ENCODE peak calls at places on chromosomes 3 and 15, in four cellular contexts. One of them, this sample, is unnamed.
A peak's percentile ranks its signal among the peaks of the same experiment; 100 is the strongest.

GRCh38 chr3:36132214-36132613 is 248.1 kb upstream of the STAC start:
- DNase-seq in astrocyte of the spinal cord: no peak
- DNase-seq in lower lobe of right lung: no peak
- DNase-seq in heart left ventricle: no peak
- DNase-seq in this sample: no peak

GRCh38 chr15:49628379-49628778 is 7.5 kb downstream of the DTWD1 start:
- DNase-seq in lower lobe of right lung: no peak
- DNase-seq in astrocyte of the spinal cord: no peak
- DNase-seq in heart left ventricle: no peak
- DNase-seq in this sample: no peak

GRCh38 chr3:46883252-46884185 is 6.0 kb downstream of the PTH1R start:
- DNase-seq in heart left ventricle: no peak
- DNase-seq in lower lobe of right lung: no peak
- DNase-seq in astrocyte of the spinal cord: no peak
- DNase-seq in this sample: no peak

GRCh38 chr3:72625616-72626337 is 222.5 kb downstream of the SHQ1 start:
- DNase-seq in heart left ventricle: no peak
- DNase-seq in lower lobe of right lung: no peak
- DNase-seq in astrocyte of the spinal cord: no peak
- DNase-seq in this sample: no peak

GRCh38 chr3:16399473-16399872 is 114.0 kb downstream of the RFTN1 start:
- DNase-seq in heart left ventricle: no peak
- DNase-seq in lower lobe of right lung: no peak
- DNase-seq in astrocyte of the spinal cord: peak; percentile 76
- DNase-seq in this sample: no peak

GRCh38 chr3:132972333-132972732 is 65.9 kb upstream of the TMEM108 start:
- DNase-seq in heart left ventricle: no peak
- DNase-seq in astrocyte of the spinal cord: peak; percentile 31
- DNase-seq in lower lobe of right lung: no peak
- DNase-seq in this sample: peak; percentile 16

GRCh38 chr3:183664913-183665381 is 29.5 kb downstream of the KLHL24 start:
- DNase-seq in astrocyte of the spinal cord: peak; percentile 97
- DNase-seq in lower lobe of right lung: no peak
- DNase-seq in heart left ventricle: no peak
- DNase-seq in this sample: peak; percentile 93

GRCh38 chr3:181493423-181493822 is 218.3 kb upstream of the SOX2 start:
- DNase-seq in astrocyte of the spinal cord: peak; percentile 71
- DNase-seq in heart left ventricle: no peak
- DNase-seq in lower lobe of right lung: no peak
- DNase-seq in this sample: peak; percentile 0

GRCh38 chr3:38805765-38806386 is 10.1 kb downstream of the SCN10A start:
- DNase-seq in astrocyte of the spinal cord: peak; percentile 76
- DNase-seq in lower lobe of right lung: no peak
- DNase-seq in heart left ventricle: no peak
- DNase-seq in this sample: no peak

GRCh38 chr15:67066041-67067021 is 929 bp downstream of the SMAD3 start:
- DNase-seq in heart left ventricle: no peak
- DNase-seq in astrocyte of the spinal cord: no peak
- DNase-seq in lower lobe of right lung: no peak
- DNase-seq in this sample: no peak

GRCh38 chr3:9395570-9396300 is 1.7 kb upstream of the SETD5 start:
- DNase-seq in lower lobe of right lung: no peak
- DNase-seq in astrocyte of the spinal cord: no peak
- DNase-seq in heart left ventricle: no peak
- DNase-seq in this sample: no peak

GRCh38 chr3:39910828-39911464 is 101.5 kb downstream of the MYRIP start:
- DNase-seq in lower lobe of right lung: no peak
- DNase-seq in astrocyte of the spinal cord: peak; percentile 70
- DNase-seq in heart left ventricle: no peak
- DNase-seq in this sample: no peak

GRCh38 chr15:64009798-64010241 is 36.5 kb downstream of the DAPK2 start:
- DNase-seq in heart left ventricle: no peak
- DNase-seq in lower lobe of right lung: no peak
- DNase-seq in astrocyte of the spinal cord: peak; percentile 25
- DNase-seq in this sample: no peak

GRCh38 chr3:79618883-79619282 is 148.9 kb downstream of the ROBO1 start:
- DNase-seq in astrocyte of the spinal cord: no peak
- DNase-seq in lower lobe of right lung: no peak
- DNase-seq in heart left ventricle: no peak
- DNase-seq in this sample: no peak

GRCh38 chr15:20341901-20342605 is 199.5 kb downstream of the GOLGA6L6 start:
- DNase-seq in heart left ventricle: peak; percentile 98
- DNase-seq in astrocyte of the spinal cord: no peak
- DNase-seq in lower lobe of right lung: peak; percentile 90
- DNase-seq in this sample: no peak

GRCh38 chr3:43503067-43503728 is 118.6 kb downstream of the ANO10 start:
- DNase-seq in heart left ventricle: no peak
- DNase-seq in lower lobe of right lung: no peak
- DNase-seq in astrocyte of the spinal cord: peak; percentile 57
- DNase-seq in this sample: no peak

GRCh38 chr15:45128971-45129639 is 574 bp downstream of the DUOXA1 start:
- DNase-seq in heart left ventricle: no peak
- DNase-seq in astrocyte of the spinal cord: no peak
- DNase-seq in lower lobe of right lung: peak; percentile 64
- DNase-seq in this sample: no peak

GRCh38 chr15:71079208-71080044 is 35.8 kb upstream of the THSD4 start:
- DNase-seq in astrocyte of the spinal cord: peak; percentile 78
- DNase-seq in lower lobe of right lung: no peak
- DNase-seq in heart left ventricle: no peak
- DNase-seq in this sample: no peak

GRCh38 chr3:99721633-99722007 is 83.2 kb downstream of the COL8A1 start:
- DNase-seq in heart left ventricle: no peak
- DNase-seq in lower lobe of right lung: no peak
- DNase-seq in astrocyte of the spinal cord: peak; percentile 75
- DNase-seq in this sample: no peak

GRCh38 chr3:41681479-41681878 is 280.4 kb downstream of the ULK4 start:
- DNase-seq in heart left ventricle: no peak
- DNase-seq in lower lobe of right lung: no peak
- DNase-seq in astrocyte of the spinal cord: peak; percentile 98
- DNase-seq in this sample: peak; percentile 96

GRCh38 chr3:126292318-126293070 is 64.7 kb downstream of the KLF15 start:
- DNase-seq in lower lobe of right lung: no peak
- DNase-seq in astrocyte of the spinal cord: no peak
- DNase-seq in heart left ventricle: peak; percentile 15
- DNase-seq in this sample: no peak

GRCh38 chr3:15682766-15683165 is 81.2 kb downstream of the BTD start:
- DNase-seq in astrocyte of the spinal cord: no peak
- DNase-seq in lower lobe of right lung: no peak
- DNase-seq in heart left ventricle: no peak
- DNase-seq in this sample: peak; percentile 45

GRCh38 chr15:81940467-81941451 is 105.1 kb downstream of the MEX3B start:
- DNase-seq in lower lobe of right lung: no peak
- DNase-seq in astrocyte of the spinal cord: peak; percentile 50
- DNase-seq in heart left ventricle: no peak
- DNase-seq in this sample: peak; percentile 88

GRCh38 chr15:40257656-40258450 is 19.0 kb downstream of the PAK6 start:
- DNase-seq in astrocyte of the spinal cord: peak; percentile 43
- DNase-seq in heart left ventricle: no peak
- DNase-seq in lower lobe of right lung: no peak
- DNase-seq in this sample: no peak

GRCh38 chr3:13484861-13485590 is 4.9 kb downstream of the HDAC11 start:
- DNase-seq in heart left ventricle: peak; percentile 87
- DNase-seq in lower lobe of right lung: peak; percentile 88
- DNase-seq in astrocyte of the spinal cord: peak; percentile 46
- DNase-seq in this sample: no peak

GRCh38 chr3:156360992-156361391 is 193.9 kb downstream of the SSR3 start:
- DNase-seq in heart left ventricle: no peak
- DNase-seq in astrocyte of the spinal cord: no peak
- DNase-seq in lower lobe of right lung: no peak
- DNase-seq in this sample: no peak

GRCh38 chr3:30894521-30895289 is at the start of gene GADL1:
- DNase-seq in astrocyte of the spinal cord: peak; percentile 15
- DNase-seq in lower lobe of right lung: peak; percentile 63
- DNase-seq in heart left ventricle: peak; percentile 55
- DNase-seq in this sample: no peak

GRCh38 chr3:195133462-195133861 is 137.5 kb downstream of the XXYLT1 start:
- DNase-seq in heart left ventricle: no peak
- DNase-seq in astrocyte of the spinal cord: peak; percentile 86
- DNase-seq in lower lobe of right lung: no peak
- DNase-seq in this sample: no peak

GRCh38 chr3:182500294-182500693 is 293.0 kb upstream of the ATP11B start:
- DNase-seq in lower lobe of right lung: no peak
- DNase-seq in heart left ventricle: no peak
- DNase-seq in astrocyte of the spinal cord: no peak
- DNase-seq in this sample: no peak

GRCh38 chr15:79381593-79381992 is 50.5 kb upstream of the MINAR1 start:
- DNase-seq in astrocyte of the spinal cord: no peak
- DNase-seq in lower lobe of right lung: no peak
- DNase-seq in heart left ventricle: no peak
- DNase-seq in this sample: no peak

GRCh38 chr15:57160823-57161560 is 215.3 kb upstream of the CGNL1 start:
- DNase-seq in astrocyte of the spinal cord: no peak
- DNase-seq in lower lobe of right lung: no peak
- DNase-seq in heart left ventricle: no peak
- DNase-seq in this sample: peak; percentile 73

GRCh38 chr3:31522152-31522551 is 10.6 kb upstream of the STT3B start:
- DNase-seq in lower lobe of right lung: no peak
- DNase-seq in astrocyte of the spinal cord: no peak
- DNase-seq in heart left ventricle: no peak
- DNase-seq in this sample: no peak

GRCh38 chr3:150744041-150745026 is 18.6 kb downstream of the SIAH2 start:
- DNase-seq in astrocyte of the spinal cord: no peak
- DNase-seq in heart left ventricle: no peak
- DNase-seq in lower lobe of right lung: no peak
- DNase-seq in this sample: no peak
- H3K4me3 ChIP-seq in astrocyte of the spinal cord: no peak overlapping the region
- H3K4me3 ChIP-seq in heart left ventricle: no peak overlapping the region
- H3K4me3 ChIP-seq in lower lobe of right lung: no peak overlapping the region
- H3K4me3 ChIP-seq in this sample: no peak overlapping the region

DNA sequence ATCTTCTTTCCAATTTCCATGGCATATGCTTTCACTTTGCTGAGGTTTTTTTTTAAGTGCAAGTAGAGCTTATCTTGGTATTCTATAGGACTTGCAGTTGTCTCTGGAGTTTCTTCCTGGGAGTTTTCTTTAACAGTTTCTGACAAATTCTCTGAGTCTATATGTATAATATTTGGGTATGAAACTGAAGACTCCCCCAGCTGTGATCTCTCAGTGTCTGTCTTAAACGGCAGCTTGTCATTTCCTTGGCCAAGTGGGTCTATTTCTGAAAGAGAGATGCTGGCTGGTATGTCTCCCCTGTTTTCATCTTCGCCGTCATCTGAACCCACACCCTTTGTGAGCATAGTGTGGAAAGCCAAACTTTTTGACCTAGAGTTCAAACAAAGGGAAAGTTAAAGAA is 73.3 kb upstream of the PTX3 start:
- DNase-seq in lower lobe of right lung: no peak
- DNase-seq in astrocyte of the spinal cord: no peak
- DNase-seq in heart left ventricle: no peak
- DNase-seq in this sample: no peak
- H3K4me3 ChIP-seq in lower lobe of right lung: no peak overlapping the region
- H3K4me3 ChIP-seq in astrocyte of the spinal cord: no peak overlapping the region
- H3K4me3 ChIP-seq in heart left ventricle: no peak overlapping the region
- H3K4me3 ChIP-seq in this sample: no peak overlapping the region

GRCh38 chr3:11157406-11157805 is 3.1 kb downstream of the HRH1 start:
- DNase-seq in heart left ventricle: no peak
- DNase-seq in lower lobe of right lung: no peak
- DNase-seq in astrocyte of the spinal cord: no peak
- DNase-seq in this sample: no peak

GRCh38 chr3:11156026-11156410 is 1.7 kb downstream of the HRH1 start:
- DNase-seq in astrocyte of the spinal cord: no peak
- DNase-seq in heart left ventricle: no peak
- DNase-seq in lower lobe of right lung: no peak
- DNase-seq in this sample: no peak

GRCh38 chr3:11155341-11156025 is 1.2 kb downstream of the HRH1 start:
- DNase-seq in astrocyte of the spinal cord: peak; percentile 88
- DNase-seq in lower lobe of right lung: peak; percentile 64
- DNase-seq in heart left ventricle: peak; percentile 74
- DNase-seq in this sample: no peak

GRCh38 chr3:11154953-11155325 is 646 bp downstream of the HRH1 start:
- DNase-seq in lower lobe of right lung: no peak
- DNase-seq in heart left ventricle: no peak
- DNase-seq in astrocyte of the spinal cord: peak; percentile 48
- DNase-seq in this sample: no peak

DNA sequence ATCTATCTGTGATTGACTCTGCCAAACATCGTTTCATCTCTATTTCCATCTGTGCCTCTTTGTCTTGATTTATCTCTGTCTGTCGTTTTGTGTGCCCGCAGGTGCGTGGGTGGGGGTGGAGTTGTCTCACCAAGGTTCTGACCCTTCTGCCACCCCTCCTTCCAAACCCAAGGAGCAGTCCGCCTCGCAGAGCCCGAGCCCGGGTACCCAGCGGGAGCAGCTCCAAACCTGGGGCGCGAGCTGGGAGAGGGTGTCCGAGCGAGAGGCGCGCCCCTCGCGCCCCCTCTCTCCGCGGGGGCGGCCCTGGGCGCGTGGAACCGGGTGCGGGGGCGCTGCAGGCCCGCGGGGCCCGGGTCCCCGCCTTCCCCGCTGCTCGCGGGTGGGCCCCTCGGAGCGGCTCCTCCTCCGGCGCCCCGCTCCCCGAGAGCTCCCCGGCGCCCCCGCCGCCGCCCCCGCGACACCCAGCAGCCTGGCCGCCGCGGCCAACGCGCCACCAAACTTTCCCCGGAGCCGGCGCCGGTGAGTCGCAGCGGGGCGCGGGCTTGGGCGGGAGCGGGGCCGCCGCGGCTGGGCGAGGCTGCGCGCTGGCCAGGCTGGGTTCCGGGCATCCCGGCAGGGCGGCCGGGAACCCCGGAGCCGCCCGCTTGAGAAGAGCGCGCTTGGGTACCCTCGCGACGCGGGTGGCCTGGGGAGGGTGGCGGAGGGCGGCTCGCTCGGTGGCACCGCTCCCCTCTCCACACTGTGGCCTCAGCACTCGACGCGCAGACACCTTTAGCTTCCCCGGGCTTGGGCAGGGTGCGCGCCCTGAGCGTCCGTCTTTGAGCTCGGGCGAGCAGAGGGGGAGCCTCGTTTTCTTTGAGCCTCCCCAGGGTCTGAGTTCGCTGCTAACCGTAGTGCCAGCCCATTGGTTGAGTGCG is at the start of gene HRH1:
- DNase-seq in heart left ventricle: no peak
- DNase-seq in astrocyte of the spinal cord: peak; percentile 40
- DNase-seq in lower lobe of right lung: no peak
- DNase-seq in this sample: no peak
- H3K4me3 ChIP-seq in heart left ventricle: peak within 1 kb of the TSS; percentile 66
- H3K4me3 ChIP-seq in astrocyte of the spinal cord: peak within 1 kb of the TSS; percentile 74
- H3K4me3 ChIP-seq in lower lobe of right lung: peak within 1 kb of the TSS; percentile 63
- H3K4me3 ChIP-seq in this sample: peak within 1 kb of the TSS; percentile 80

DNA sequence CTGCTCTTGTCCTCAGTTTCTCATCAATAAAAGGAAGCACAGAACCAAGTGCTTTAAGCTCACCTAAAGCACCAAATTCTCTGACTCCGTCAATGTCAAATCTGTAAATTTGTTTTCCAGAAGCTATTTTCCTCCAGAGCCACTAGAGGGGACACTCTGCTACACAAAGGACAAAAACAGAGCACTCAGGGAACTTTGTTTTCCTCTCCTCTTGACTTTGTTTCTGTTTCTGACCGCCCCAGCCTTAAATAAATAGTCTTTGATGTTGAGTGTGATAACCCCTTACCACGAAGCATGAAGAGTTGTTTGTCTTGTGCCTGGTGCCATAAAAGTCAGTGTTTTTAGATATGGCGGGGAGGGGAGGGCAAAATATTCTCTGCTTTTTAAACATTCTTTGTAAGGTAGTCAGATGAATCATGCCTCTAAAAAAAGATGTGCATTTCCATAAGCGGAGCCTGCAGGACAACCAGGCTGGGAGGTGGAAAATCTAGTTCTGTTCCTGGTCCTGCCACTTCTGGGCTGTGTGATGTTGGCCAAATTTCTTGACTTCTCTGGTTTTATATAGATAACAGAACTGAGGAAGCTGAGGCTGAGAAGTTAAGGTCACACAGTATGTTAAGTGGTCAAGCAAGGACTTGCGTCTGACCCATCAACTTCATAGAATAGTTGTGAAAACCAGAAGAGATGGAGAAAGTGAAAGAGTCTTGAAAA is 7.3 kb upstream of the ZBTB38 start:
- DNase-seq in astrocyte of the spinal cord: peak; percentile 93
- DNase-seq in heart left ventricle: no peak
- DNase-seq in lower lobe of right lung: no peak
- DNase-seq in this sample: peak; percentile 87
- H3K4me3 ChIP-seq in astrocyte of the spinal cord: no peak overlapping the region
- H3K4me3 ChIP-seq in heart left ventricle: no peak overlapping the region
- H3K4me3 ChIP-seq in lower lobe of right lung: peak overlapping the region; percentile 20
- H3K4me3 ChIP-seq in this sample: no peak overlapping the region

This sample was measured in AG04449.